ENCODE peak calls at places on chromosomes 3 and 15, in four cellular contexts. G is sigmoid colon, Q is fibroblast of lung, K is keratinocyte. T is an unnamed sample.

GRCh38 chr15:73746288-73746687 is 6.9 kb downstream of the INSYN1 start:
- DNase-seq in G (no peak), Q (no peak), K (no peak), T (no peak)

GRCh38 chr15:29103825-29104565 is 165.6 kb downstream of the NSMCE3 start:
- DNase-seq in Q (peak), K (no peak), G (peak), T (peak)

GRCh38 chr3:9088431-9089353 is 125.4 kb upstream of the RAD18 start:
- DNase-seq in K (no peak), Q (peak), G (no peak), T (no peak)

GRCh38 chr15:69755571-69756310 is 303.1 kb downstream of the RPLP1 start:
- DNase-seq in G (no peak), Q (peak), K (no peak), T (no peak)

GRCh38 chr3:150225986-150226385 is 182.1 kb upstream of the TSC22D2 start:
- DNase-seq in G (no peak), Q (no peak), K (no peak), T (no peak)

GRCh38 chr15:62928242-62928995 is 114.1 kb upstream of the TPM1 start:
- DNase-seq in G (no peak), K (peak), Q (peak), T (peak)

GRCh38 chr3:38313685-38314084 is 31.6 kb downstream of the SLC22A14 start:
- DNase-seq in Q (no peak), K (no peak), G (no peak), T (no peak)

GRCh38 chr3:172102123-172102882 is 62.9 kb downstream of the FNDC3B start:
- DNase-seq in G (no peak), K (no peak), Q (no peak), T (no peak)

GRCh38 chr3:107987036-107987557 is 103.7 kb downstream of the CD47 start:
- DNase-seq in G (peak), K (peak), Q (peak), T (peak)

GRCh38 chr15:19987389-19988048 is 554.1 kb downstream of the GOLGA6L6 start:
- DNase-seq in Q (no peak), G (no peak), K (no peak), T (no peak)

GRCh38 chr15:76987896-76988860 is 6.7 kb upstream of the PSTPIP1 start:
- DNase-seq in Q (no peak), G (peak), K (no peak), T (no peak)

GRCh38 chr15:79008666-79009065 is 63.8 kb upstream of the CTSH start:
- DNase-seq in Q (no peak), K (no peak), G (no peak), T (no peak)

GRCh38 chr3:34012102-34012461 is 213.7 kb downstream of the PDCD6IP start:
- DNase-seq in Q (peak), G (no peak), K (peak), T (peak)

GRCh38 chr3:169104541-169104940 is 559.0 kb downstream of the MECOM start:
- DNase-seq in K (peak), G (no peak), Q (peak), T (peak)

GRCh38 chr3:56087460-56087859 is 380.8 kb downstream of the ERC2 start:
- DNase-seq in G (no peak), K (no peak), Q (no peak), T (no peak)

GRCh38 chr3:183527421-183527979 is 28.0 kb downstream of the KLHL6 start:
- DNase-seq in Q (no peak), G (no peak), K (no peak), T (no peak)

GRCh38 chr15:55239440-55240124 is 42.8 kb upstream of the RSL24D1 start:
- DNase-seq in G (no peak), K (no peak), Q (no peak), T (no peak)

GRCh38 chr3:51718547-51719412 is 11.9 kb downstream of the GRM2 start:
- DNase-seq in Q (peak), K (peak), G (peak), T (peak)

GRCh38 chr3:17473761-17474160 is 268.7 kb downstream of the TBC1D5 start:
- DNase-seq in G (no peak), Q (no peak), K (no peak), T (no peak)

GRCh38 chr3:195750797-195751520 is 30.2 kb downstream of the MUC20 start:
- DNase-seq in G (no peak), K (no peak), Q (no peak), T (no peak)

GRCh38 chr3:71885001-71885400 is 100.1 kb upstream of the PROK2 start:
- DNase-seq in Q (peak), G (no peak), K (no peak), T (no peak)

GRCh38 chr15:63861946-63862517 is 28.3 kb upstream of the HERC1 start:
- DNase-seq in G (no peak), Q (no peak), K (no peak), T (no peak)

GRCh38 chr3:154143873-154144272 is 22.7 kb downstream of the ARHGEF26 start:
- DNase-seq in Q (no peak), G (no peak), K (no peak), T (no peak)

GRCh38 chr3:16026753-16027152 is 147.7 kb upstream of the GALNT15 start:
- DNase-seq in Q (peak), G (no peak), K (no peak), T (no peak)

GRCh38 chr3:153463895-153464294 is 301.9 kb downstream of the RAP2B start:
- DNase-seq in Q (no peak), K (no peak), G (no peak), T (no peak)

GRCh38 chr3:56802793-56803192 is 1.0 kb upstream of the ARHGEF3 start:
- DNase-seq in G (no peak), Q (no peak), K (no peak), T (no peak)

GRCh38 chr15:90481023-90481422 is 48.7 kb upstream of the CRTC3 start:
- DNase-seq in Q (peak), G (no peak), K (no peak), T (no peak)

GRCh38 chr3:4928277-4928789 is 50.9 kb upstream of the BHLHE40 start:
- DNase-seq in Q (no peak), K (no peak), G (no peak), T (no peak)

GRCh38 chr3:154316974-154317767 is 7.1 kb downstream of the DHX36 start:
- DNase-seq in Q (peak), G (no peak), K (no peak), T (no peak)

GRCh38 chr3:191628561-191628960 is 167.6 kb downstream of the PYDC2 start:
- DNase-seq in G (no peak), K (no peak), Q (no peak), T (no peak)

GRCh38 chr3:50454671-50455070 is 48.8 kb downstream of the CACNA2D2 start:
- DNase-seq in K (no peak), Q (no peak), G (no peak), T (no peak)

GRCh38 chr3:120348065-120348980 is 831 bp downstream of the LRRC58 start:
- DNase-seq in K (no peak), Q (peak), G (no peak), T (peak)

GRCh38 chr3:18758047-18758704 is 333.0 kb upstream of the SATB1 start:
- DNase-seq in K (peak), Q (peak), G (no peak), T (no peak)

GRCh38 chr3:104796556-104796955 is 570.2 kb upstream of the ALCAM start:
- DNase-seq in G (no peak), K (no peak), Q (peak), T (no peak)

GRCh38 chr3:111737056-111737711 is 121.9 kb upstream of the PHLDB2 start:
- DNase-seq in G (no peak), K (no peak), Q (no peak), T (no peak)

GRCh38 chr15:41465822-41466421 is 27.8 kb upstream of the ITPKA start:
- DNase-seq in G (no peak), Q (peak), K (no peak), T (peak)

GRCh38 chr3:6739288-6739687 is 121.6 kb upstream of the GRM7 start:
- DNase-seq in G (no peak), K (no peak), Q (no peak), T (no peak)

DNA sequence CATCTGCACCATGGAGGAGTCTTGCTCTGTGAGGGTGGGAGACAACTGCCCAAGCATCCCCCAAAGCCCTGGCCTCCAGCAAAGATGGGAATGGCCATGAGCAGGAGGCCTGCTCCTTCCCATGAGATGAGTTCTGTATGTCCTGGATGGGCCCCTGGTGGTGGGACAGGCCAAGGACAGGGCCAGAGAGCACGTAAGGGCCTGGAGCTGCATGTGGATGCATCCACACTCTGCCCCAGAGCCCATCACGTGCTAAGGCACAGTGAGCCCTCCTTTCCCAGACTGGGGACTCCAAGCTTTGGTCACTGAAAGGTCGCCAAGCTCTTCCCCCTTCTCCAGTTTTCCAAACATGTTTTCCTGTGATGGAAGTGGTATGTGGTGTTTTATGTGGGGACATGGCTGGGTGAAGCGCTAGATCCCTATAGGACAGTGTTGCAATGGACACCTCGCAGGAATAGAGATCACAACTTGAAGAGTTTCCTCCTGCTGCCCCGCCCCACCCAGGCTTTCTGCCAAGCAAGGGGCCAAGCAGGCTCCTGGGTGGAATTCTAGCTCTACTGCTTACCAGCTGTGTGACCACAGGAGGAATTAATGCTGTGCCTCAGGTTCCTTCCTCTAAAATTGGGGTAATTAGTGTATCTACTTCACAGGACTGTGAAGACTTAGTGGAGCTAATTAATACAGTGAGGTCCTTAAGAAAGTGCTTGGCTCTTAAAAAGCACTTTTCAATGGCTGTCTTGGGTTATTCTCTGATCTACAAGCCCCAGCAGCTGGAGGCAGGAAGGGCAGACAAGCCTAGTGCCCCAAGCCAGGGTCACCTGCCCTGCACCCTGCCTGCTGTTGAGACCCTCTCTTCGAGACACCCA is 106.4 kb upstream of the RPL32 start:
- DNase-seq in Q (peak), G (peak), K (no peak), T (peak)
- TF ChIP-seq CTCF in Q (peak), G (no peak), K (no peak), T (peak)

DNA sequence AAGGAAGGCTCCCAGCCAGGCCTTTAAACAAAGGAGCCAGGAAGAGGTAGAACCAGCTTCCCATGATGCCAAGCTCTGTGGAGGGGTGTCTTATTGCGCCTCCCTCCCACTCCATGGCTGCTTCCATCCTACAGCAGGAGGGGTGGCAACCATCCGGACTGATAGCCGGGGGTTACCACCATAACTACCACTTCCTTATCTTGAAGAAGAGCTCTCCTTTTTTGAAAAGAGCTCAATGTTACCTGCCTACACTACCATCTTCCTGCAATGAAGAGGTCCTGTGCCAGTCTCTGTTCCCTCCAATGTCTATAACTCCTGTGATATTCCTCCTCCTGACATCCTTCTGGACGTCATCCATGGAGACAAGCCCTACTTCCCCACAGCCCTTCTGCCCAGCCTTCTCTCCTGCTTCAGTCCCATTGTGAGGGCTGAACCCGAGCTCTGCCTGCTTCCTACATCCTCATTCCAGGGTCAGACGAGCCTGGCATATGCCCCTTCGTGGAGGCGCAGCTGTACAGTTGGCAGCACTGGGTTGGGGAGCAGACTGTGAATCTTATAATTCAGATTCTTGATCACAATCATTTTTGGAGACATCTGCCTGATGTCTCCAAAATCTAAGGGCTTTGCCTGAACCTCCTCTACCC is 8.5 kb downstream of the CCDC9B start:
- DNase-seq in G (no peak), K (no peak), Q (no peak), T (no peak)
- TF ChIP-seq CTCF in G (no peak), K (no peak), Q (no peak), T (no peak)

GRCh38 chr3:167886690-167887089 is 151.2 kb downstream of the SERPINI1 start:
- DNase-seq in G (no peak), K (no peak), Q (no peak), T (no peak)

GRCh38 chr3:167887096-167887495 is 151.6 kb downstream of the SERPINI1 start:
- DNase-seq in K (no peak), Q (peak), G (no peak), T (no peak)

GRCh38 chr3:167895684-167896083 is 160.2 kb downstream of the SERPINI1 start:
- DNase-seq in G (no peak), Q (no peak), K (no peak), T (no peak)

GRCh38 chr3:167895178-167895577 is 159.7 kb downstream of the SERPINI1 start:
- DNase-seq in K (no peak), G (no peak), Q (no peak), T (no peak)

DNA sequence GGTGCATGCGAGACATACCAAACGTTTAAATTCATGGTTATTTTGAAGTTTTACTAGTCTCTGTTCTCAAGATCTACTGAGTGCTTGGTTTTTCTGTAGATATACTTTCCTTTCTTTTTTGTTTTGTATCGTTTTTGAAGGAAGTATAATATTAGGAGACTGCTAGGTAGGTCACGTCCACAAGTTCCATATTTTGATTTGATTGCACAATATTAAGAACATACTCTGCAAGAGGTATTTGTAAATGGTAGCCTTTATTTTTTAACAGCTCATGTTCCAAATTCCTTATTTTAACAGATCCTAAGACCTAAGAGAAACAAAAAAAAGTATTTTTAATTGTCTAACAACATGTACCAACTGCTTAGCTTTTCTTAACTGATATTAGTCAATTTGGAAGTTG is 156.7 kb downstream of the SERPINI1 start:
- DNase-seq in K (no peak), G (no peak), Q (no peak), T (no peak)
- TF ChIP-seq CTCF in K (no peak), G (no peak), Q (no peak), T (no peak)

GRCh38 chr3:140145501-140145900 is 210.5 kb downstream of the CLSTN2 start:
- DNase-seq in Q (no peak), G (no peak), K (no peak), T (no peak)
- TF ChIP-seq CTCF in Q (no peak), G (no peak), K (no peak), T (no peak)

T was measured in HFFc6.